ENCODE peak calls at places on chromosomes 1 and 21, in six cellular contexts. One of them, this sample, is unnamed. For H3K27me3, the result is how much of the 10 kb centered on the place peaks cover.

GRCh38 chr1:182955596-182956588 is 2.9 kb upstream of the SHCBP1L start:
- DNase-seq in GM12878: no peak
- DNase-seq in HCT116: no peak
- DNase-seq in K562: no peak
- DNase-seq in Panc1: no peak
- DNase-seq in GM23338: no peak
- DNase-seq in this sample: no peak

GRCh38 chr1:10761503-10762152 is 34.8 kb downstream of the CASZ1 start:
- DNase-seq in Panc1: no peak
- DNase-seq in GM23338: peak
- DNase-seq in HCT116: no peak
- DNase-seq in K562: no peak
- DNase-seq in GM12878: no peak
- DNase-seq in this sample: no peak

GRCh38 chr1:147907786-147908509 is 5.4 kb downstream of the GJA8 start:
- DNase-seq in GM23338: no peak
- DNase-seq in K562: no peak
- DNase-seq in Panc1: no peak
- DNase-seq in HCT116: no peak
- DNase-seq in GM12878: no peak
- DNase-seq in this sample: no peak

GRCh38 chr1:4749406-4749805 is 95.0 kb downstream of the AJAP1 start:
- DNase-seq in HCT116: no peak
- DNase-seq in GM12878: no peak
- DNase-seq in Panc1: no peak
- DNase-seq in K562: no peak
- DNase-seq in GM23338: no peak
- DNase-seq in this sample: no peak

GRCh38 chr1:206714331-206715058 is 29.8 kb downstream of the MAPKAPK2 start:
- DNase-seq in GM12878: no peak
- DNase-seq in HCT116: no peak
- DNase-seq in K562: no peak
- DNase-seq in GM23338: no peak
- DNase-seq in Panc1: no peak
- DNase-seq in this sample: no peak

GRCh38 chr1:168709407-168709891 is 19.6 kb downstream of the DPT start:
- DNase-seq in GM23338: no peak
- DNase-seq in Panc1: no peak
- DNase-seq in HCT116: no peak
- DNase-seq in GM12878: no peak
- DNase-seq in K562: no peak
- DNase-seq in this sample: no peak

GRCh38 chr1:216535751-216536150 is 112.5 kb upstream of the USH2A start:
- DNase-seq in K562: no peak
- DNase-seq in GM12878: no peak
- DNase-seq in Panc1: no peak
- DNase-seq in GM23338: no peak
- DNase-seq in HCT116: no peak
- DNase-seq in this sample: no peak

GRCh38 chr1:228107636-228108035 is 1.5 kb downstream of the MRPL55 start:
- DNase-seq in K562: peak
- DNase-seq in HCT116: no peak
- DNase-seq in GM23338: no peak
- DNase-seq in Panc1: no peak
- DNase-seq in GM12878: no peak
- DNase-seq in this sample: no peak

GRCh38 chr1:85325920-85326319 is 49.5 kb upstream of the BCL10 start:
- DNase-seq in GM12878: no peak
- DNase-seq in Panc1: no peak
- DNase-seq in HCT116: no peak
- DNase-seq in K562: no peak
- DNase-seq in GM23338: no peak
- DNase-seq in this sample: no peak

GRCh38 chr1:155983191-155984023 is 5.1 kb upstream of the ARHGEF2 start:
- DNase-seq in HCT116: peak
- DNase-seq in Panc1: peak
- DNase-seq in GM23338: peak
- DNase-seq in GM12878: no peak
- DNase-seq in K562: no peak
- DNase-seq in this sample: no peak

GRCh38 chr1:33359931-33360330 is 39.0 kb upstream of the A3GALT2 start:
- DNase-seq in GM23338: no peak
- DNase-seq in K562: no peak
- DNase-seq in HCT116: no peak
- DNase-seq in GM12878: no peak
- DNase-seq in Panc1: no peak
- DNase-seq in this sample: no peak

GRCh38 chr1:51301844-51302162 is 28.6 kb downstream of the TTC39A start:
- DNase-seq in HCT116: no peak
- DNase-seq in GM23338: no peak
- DNase-seq in Panc1: no peak
- DNase-seq in K562: no peak
- DNase-seq in GM12878: no peak
- DNase-seq in this sample: no peak

GRCh38 chr1:204506091-204506968 is 9.9 kb upstream of the MDM4 start:
- DNase-seq in GM23338: peak
- DNase-seq in Panc1: peak
- DNase-seq in K562: peak
- DNase-seq in HCT116: peak
- DNase-seq in GM12878: peak
- DNase-seq in this sample: peak

GRCh38 chr1:230542054-230542453 is 100.2 kb upstream of the COG2 start:
- DNase-seq in GM12878: no peak
- DNase-seq in HCT116: no peak
- DNase-seq in GM23338: no peak
- DNase-seq in K562: no peak
- DNase-seq in Panc1: no peak
- DNase-seq in this sample: no peak

GRCh38 chr1:52268372-52268771 is 97.6 kb downstream of the CC2D1B start:
- DNase-seq in HCT116: no peak
- DNase-seq in K562: no peak
- DNase-seq in GM12878: no peak
- DNase-seq in Panc1: no peak
- DNase-seq in GM23338: peak
- DNase-seq in this sample: no peak

GRCh38 chr1:47843059-47843458 is 154.1 kb downstream of the TRABD2B start:
- DNase-seq in GM23338: no peak
- DNase-seq in HCT116: no peak
- DNase-seq in GM12878: no peak
- DNase-seq in K562: no peak
- DNase-seq in Panc1: no peak
- DNase-seq in this sample: no peak

GRCh38 chr1:152049291-152050073 is 12.7 kb upstream of the S100A11 start:
- DNase-seq in K562: no peak
- DNase-seq in GM12878: no peak
- DNase-seq in HCT116: no peak
- DNase-seq in Panc1: no peak
- DNase-seq in GM23338: no peak
- DNase-seq in this sample: peak

GRCh38 chr1:161502641-161503393 is 2.4 kb upstream of the FCGR2A start:
- DNase-seq in GM23338: no peak
- DNase-seq in Panc1: no peak
- DNase-seq in GM12878: no peak
- DNase-seq in K562: peak
- DNase-seq in HCT116: no peak
- DNase-seq in this sample: no peak

GRCh38 chr1:209583408-209583807 is at the start of gene CAMK1G:
- DNase-seq in HCT116: no peak
- DNase-seq in K562: no peak
- DNase-seq in GM23338: peak
- DNase-seq in Panc1: no peak
- DNase-seq in GM12878: no peak
- DNase-seq in this sample: no peak

GRCh38 chr1:67953301-67953700 is 97.1 kb downstream of the DIRAS3 start:
- DNase-seq in GM23338: no peak
- DNase-seq in K562: no peak
- DNase-seq in Panc1: no peak
- DNase-seq in GM12878: no peak
- DNase-seq in HCT116: no peak
- DNase-seq in this sample: no peak

GRCh38 chr1:228853191-228853590 is 117.9 kb downstream of the RHOU start:
- DNase-seq in K562: no peak
- DNase-seq in HCT116: no peak
- DNase-seq in GM12878: no peak
- DNase-seq in Panc1: no peak
- DNase-seq in GM23338: no peak
- DNase-seq in this sample: no peak

GRCh38 chr1:102550729-102551384 is 554.1 kb upstream of the OLFM3 start:
- DNase-seq in HCT116: peak
- DNase-seq in K562: no peak
- DNase-seq in Panc1: no peak
- DNase-seq in GM12878: no peak
- DNase-seq in GM23338: peak
- DNase-seq in this sample: peak

GRCh38 chr1:222777977-222778376 is 36.9 kb upstream of the DISP1 start:
- DNase-seq in GM12878: no peak
- DNase-seq in Panc1: peak
- DNase-seq in K562: no peak
- DNase-seq in GM23338: no peak
- DNase-seq in HCT116: no peak
- DNase-seq in this sample: no peak

GRCh38 chr21:33458861-33459260 is 20.9 kb downstream of the TMEM50B start:
- DNase-seq in Panc1: no peak
- DNase-seq in GM12878: no peak
- DNase-seq in K562: no peak
- DNase-seq in HCT116: no peak
- DNase-seq in GM23338: no peak
- DNase-seq in this sample: no peak

GRCh38 chr1:53583021-53583902 is 124.1 kb downstream of the DMRTB1 start:
- DNase-seq in K562: no peak
- DNase-seq in GM23338: no peak
- DNase-seq in GM12878: no peak
- DNase-seq in Panc1: no peak
- DNase-seq in HCT116: no peak
- DNase-seq in this sample: no peak

GRCh38 chr1:172999349-172999748 is 51.4 kb downstream of the TNFSF18 start:
- DNase-seq in K562: no peak
- DNase-seq in GM23338: no peak
- DNase-seq in HCT116: no peak
- DNase-seq in GM12878: no peak
- DNase-seq in Panc1: no peak
- DNase-seq in this sample: no peak

DNA sequence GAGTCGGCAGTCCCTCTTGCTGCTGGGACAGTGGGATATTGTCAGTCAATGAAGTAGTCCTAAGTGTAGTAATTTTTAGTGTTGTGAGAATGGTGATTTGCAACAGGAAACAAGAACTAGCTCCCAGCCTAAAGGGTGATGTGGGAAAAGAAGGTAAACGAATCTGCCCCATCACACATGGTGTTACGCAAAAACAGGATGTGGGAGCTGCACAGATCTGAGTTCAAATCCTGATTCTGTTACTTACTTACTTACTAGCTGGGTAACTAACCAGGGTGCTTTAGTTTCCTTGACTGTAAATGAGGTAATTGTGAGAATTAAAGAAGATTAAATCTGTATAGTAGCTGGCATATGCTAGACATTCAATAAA is 22.3 kb downstream of the NAV1 start:
- DNase-seq in GM12878: no peak
- DNase-seq in HCT116: no peak
- DNase-seq in GM23338: no peak
- DNase-seq in K562: no peak
- DNase-seq in Panc1: no peak
- DNase-seq in this sample: no peak
- H3K27me3 ChIP-seq in GM12878: under half
- H3K27me3 ChIP-seq in HCT116: under half
- H3K27me3 ChIP-seq in GM23338: under half
- H3K27me3 ChIP-seq in K562: under half
- H3K27me3 ChIP-seq in Panc1: under half
- H3K27me3 ChIP-seq in this sample: under half

GRCh38 chr1:203340112-203340804 is 10.7 kb downstream of the FMOD start:
- DNase-seq in GM12878: no peak
- DNase-seq in GM23338: peak
- DNase-seq in K562: peak
- DNase-seq in Panc1: no peak
- DNase-seq in HCT116: peak
- DNase-seq in this sample: no peak

GRCh38 chr1:203335503-203335902 is 15.4 kb downstream of the FMOD start:
- DNase-seq in HCT116: no peak
- DNase-seq in GM23338: no peak
- DNase-seq in K562: no peak
- DNase-seq in Panc1: no peak
- DNase-seq in GM12878: no peak
- DNase-seq in this sample: no peak

GRCh38 chr1:203342192-203342940 is 8.6 kb downstream of the FMOD start:
- DNase-seq in HCT116: peak
- DNase-seq in GM23338: peak
- DNase-seq in GM12878: no peak
- DNase-seq in K562: peak
- DNase-seq in Panc1: no peak
- DNase-seq in this sample: peak

GRCh38 chr1:203336097-203336496 is 14.8 kb downstream of the FMOD start:
- DNase-seq in Panc1: no peak
- DNase-seq in GM23338: no peak
- DNase-seq in GM12878: no peak
- DNase-seq in K562: no peak
- DNase-seq in HCT116: no peak
- DNase-seq in this sample: no peak

GRCh38 chr1:203338335-203339036 is 12.4 kb downstream of the FMOD start:
- DNase-seq in K562: peak
- DNase-seq in GM12878: no peak
- DNase-seq in Panc1: no peak
- DNase-seq in HCT116: peak
- DNase-seq in GM23338: peak
- DNase-seq in this sample: peak
- TF ChIP-seq REST in K562: no peak
- TF ChIP-seq REST in GM12878: no peak
- TF ChIP-seq REST in Panc1: no peak
- TF ChIP-seq REST in HCT116: no peak
- TF ChIP-seq REST in GM23338: no peak
- TF ChIP-seq REST in this sample: no peak

DNA sequence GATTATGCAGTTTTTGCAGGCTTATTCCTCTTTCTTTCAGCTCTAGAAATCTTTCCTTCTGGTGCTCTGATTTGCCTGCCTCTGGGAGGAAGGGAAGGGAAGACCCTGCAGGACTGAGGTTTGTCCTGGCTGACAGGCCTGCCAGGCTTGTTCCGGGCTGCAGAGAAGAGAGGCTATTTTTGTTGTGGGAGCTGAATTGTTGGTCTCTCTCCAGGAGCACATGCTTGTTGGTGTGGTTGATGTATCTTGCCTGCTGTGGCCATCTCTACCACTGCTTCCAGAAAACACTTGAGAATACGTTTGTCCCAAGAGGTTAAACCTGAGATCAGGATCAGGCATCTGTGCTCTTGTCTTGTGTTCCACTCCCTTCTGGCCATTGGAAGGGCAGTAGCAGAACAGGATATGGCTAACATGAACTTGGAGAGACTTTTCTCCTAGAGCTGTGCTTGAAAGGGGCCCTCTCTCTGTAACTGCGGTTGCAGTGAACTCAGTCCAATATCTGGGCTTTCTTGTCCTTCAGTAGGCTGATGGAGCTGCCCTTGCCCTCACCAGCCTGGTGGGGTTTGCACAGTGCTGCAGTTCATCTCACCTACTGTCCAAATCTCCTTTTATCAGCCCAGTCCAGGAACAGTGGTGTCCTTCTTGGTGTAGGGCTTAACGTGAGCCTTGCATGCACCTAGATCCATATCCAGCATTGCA is 21.5 kb upstream of the SLC25A34 start:
- DNase-seq in K562: no peak
- DNase-seq in GM12878: no peak
- DNase-seq in HCT116: no peak
- DNase-seq in GM23338: no peak
- DNase-seq in Panc1: no peak
- DNase-seq in this sample: no peak
- H3K27ac ChIP-seq in K562: no peak
- H3K27ac ChIP-seq in GM12878: no peak
- H3K27ac ChIP-seq in HCT116: no peak
- H3K27ac ChIP-seq in GM23338: no peak
- H3K27ac ChIP-seq in Panc1: no peak
- H3K27ac ChIP-seq in this sample: no peak

GRCh38 chr1:175273656-175274055 is 81.1 kb upstream of the KIAA0040 start:
- DNase-seq in K562: no peak
- DNase-seq in HCT116: no peak
- DNase-seq in Panc1: no peak
- DNase-seq in GM12878: no peak
- DNase-seq in GM23338: no peak
- DNase-seq in this sample: no peak
- H3K27me3 ChIP-seq in K562: under half
- H3K27me3 ChIP-seq in HCT116: under half
- H3K27me3 ChIP-seq in Panc1: under half
- H3K27me3 ChIP-seq in GM12878: under half
- H3K27me3 ChIP-seq in GM23338: under half
- H3K27me3 ChIP-seq in this sample: under half

This sample was measured in HL-60.